ENCODE peak calls at places on chromosome 7, in six cellular contexts. L is NCI-H774; W is stimulated activated CD4-positive, alpha-beta T cell treated with anti-CD3 and anti-CD28 coated beads, Interleukin-1b, Interleukin-23, amount 100 ng/mL, for 48 hours; Q is naive thymus-derived CD8-positive, alpha-beta T cell; R is CD8-positive, alpha-beta T cell; C is AG04450. J is an unnamed sample.
A peak's percentile ranks its signal among the peaks of the same experiment; 100 is the strongest.

GRCh38 chr7:85851571-85852193 is 664.8 kb upstream of the SEMA3D start:
- DNase-seq in L (no peak), C (peak; percentile 29), W (no peak), Q (no peak), R (no peak), J (no peak)

GRCh38 chr7:158256091-158256816 is 331.4 kb downstream of the PTPRN2 start:
- DNase-seq in R (no peak), Q (no peak), L (no peak), C (no peak), W (no peak), J (no peak)

GRCh38 chr7:130489140-130489967 is 2.5 kb upstream of the MEST start:
- DNase-seq in C (no peak), Q (no peak), R (no peak), W (no peak), L (no peak), J (no peak)

GRCh38 chr7:116728413-116728812 is 56.4 kb downstream of the MET start:
- DNase-seq in W (no peak), L (no peak), C (no peak), R (no peak), Q (no peak), J (no peak)

GRCh38 chr7:134831862-134832261 is 52.4 kb downstream of the CALD1 start:
- DNase-seq in L (no peak), W (no peak), Q (no peak), R (no peak), C (no peak), J (no peak)

GRCh38 chr7:95687759-95688343 is 84.5 kb upstream of the DYNC1I1 start:
- DNase-seq in C (no peak), Q (no peak), W (no peak), R (no peak), L (peak; percentile 10), J (no peak)

GRCh38 chr7:4093035-4093434 is 589.1 kb upstream of the FOXK1 start:
- DNase-seq in C (no peak), R (no peak), W (no peak), Q (no peak), L (no peak), J (no peak)

GRCh38 chr7:37352974-37353948 is 95.4 kb downstream of the ELMO1 start:
- DNase-seq in L (no peak), R (peak; percentile 36), Q (peak; percentile 86), C (no peak), W (peak; percentile 78), J (peak; percentile 75)

GRCh38 chr7:76296743-76297740 is 5.4 kb upstream of the HSPB1 start:
- DNase-seq in L (no peak), C (peak; percentile 84), R (no peak), Q (no peak), W (no peak), J (no peak)

GRCh38 chr7:148609045-148609725 is 18.6 kb downstream of the C7orf33 start:
- DNase-seq in L (no peak), W (no peak), Q (no peak), C (no peak), R (no peak), J (no peak)

GRCh38 chr7:37376386-37376785 is 72.3 kb downstream of the ELMO1 start:
- DNase-seq in L (no peak), Q (no peak), W (peak; percentile 71), C (no peak), R (no peak), J (peak; percentile 48)

GRCh38 chr7:145092766-145093165 is 256.9 kb upstream of the TPK1 start:
- DNase-seq in R (no peak), L (no peak), W (no peak), C (no peak), Q (no peak), J (no peak)

GRCh38 chr7:35553498-35553897 is 141.4 kb downstream of the HERPUD2 start:
- DNase-seq in C (no peak), Q (no peak), R (no peak), L (no peak), W (no peak), J (no peak)

J was measured in T-helper 2 cell treated with Interferon-gamma antibody and Interleukin-4, amounts not matched to agents 5 μg/mL and 100 μg/mL, for 36 hours.